ENCODE peak calls at places on chromosomes 11 and 22, in five cellular contexts. One of them, this sample, is unnamed.

GRCh38 chr22:42932857-42933782 is 76.0 kb upstream of the ARFGAP3 start:
- DNase-seq in K562: peak; percentile 33
- DNase-seq in HepG2: no peak
- DNase-seq in GM12892: peak; percentile 59
- DNase-seq in GM12878: peak; percentile 71
- DNase-seq in this sample: peak; percentile 56

GRCh38 chr11:122197055-122197987 is 81.3 kb upstream of the BLID start:
- DNase-seq in K562: no peak
- DNase-seq in HepG2: peak; percentile 57
- DNase-seq in GM12892: no peak
- DNase-seq in GM12878: no peak
- DNase-seq in this sample: no peak

GRCh38 chr11:6129634-6130033 is 22.1 kb downstream of the OR56B4 start:
- DNase-seq in K562: no peak
- DNase-seq in HepG2: no peak
- DNase-seq in GM12892: no peak
- DNase-seq in GM12878: no peak
- DNase-seq in this sample: no peak

GRCh38 chr22:32855023-32855756 is 53.7 kb downstream of the TIMP3 start:
- DNase-seq in K562: no peak
- DNase-seq in HepG2: no peak
- DNase-seq in GM12892: no peak
- DNase-seq in GM12878: no peak
- DNase-seq in this sample: no peak

GRCh38 chr11:76673164-76674142 is 2.9 kb upstream of the LRRC32 start:
- DNase-seq in K562: no peak
- DNase-seq in HepG2: no peak
- DNase-seq in GM12892: no peak
- DNase-seq in GM12878: no peak
- DNase-seq in this sample: no peak

GRCh38 chr11:119624102-119624615 is 104.8 kb downstream of the NECTIN1 start:
- DNase-seq in K562: peak; percentile 84
- DNase-seq in HepG2: no peak
- DNase-seq in GM12892: peak; percentile 63
- DNase-seq in GM12878: no peak
- DNase-seq in this sample: peak; percentile 73

GRCh38 chr11:45079943-45080719 is 66.3 kb upstream of the PRDM11 start:
- DNase-seq in K562: no peak
- DNase-seq in HepG2: no peak
- DNase-seq in GM12892: peak; percentile 47
- DNase-seq in GM12878: no peak
- DNase-seq in this sample: peak; percentile 57

GRCh38 chr11:104792861-104793260 is 105.4 kb downstream of the CASP12 start:
- DNase-seq in K562: no peak
- DNase-seq in HepG2: no peak
- DNase-seq in GM12892: no peak
- DNase-seq in GM12878: no peak
- DNase-seq in this sample: no peak

DNA sequence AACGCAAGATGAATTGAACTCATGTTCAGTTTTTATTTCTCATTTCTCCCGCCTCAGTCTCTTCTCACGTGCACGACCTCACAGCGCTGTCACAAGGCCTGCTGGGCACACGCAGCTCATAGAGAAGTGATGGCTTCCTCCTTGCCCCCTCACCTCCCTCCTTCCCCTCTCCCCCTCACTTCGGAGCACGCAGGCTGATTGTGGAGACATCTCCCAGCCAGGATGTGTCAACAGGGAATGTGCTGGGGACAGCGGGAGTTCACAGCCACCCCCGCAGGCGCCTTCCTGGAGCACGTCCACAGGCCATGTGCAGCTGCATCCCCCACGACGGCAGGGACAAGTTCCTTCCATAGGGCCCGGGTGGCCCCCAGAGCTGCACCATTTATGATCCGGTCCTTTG is 29.1 kb upstream of the KRTAP5-6 start:
- DNase-seq in K562: no peak
- DNase-seq in HepG2: no peak
- DNase-seq in GM12892: no peak
- DNase-seq in GM12878: no peak
- DNase-seq in this sample: no peak
- TF ChIP-seq POLR2AphosphoS5 in K562: no peak
- TF ChIP-seq POLR2AphosphoS5 in HepG2: no peak
- TF ChIP-seq POLR2AphosphoS5 in GM12892: no peak
- TF ChIP-seq POLR2AphosphoS5 in GM12878: no peak
- TF ChIP-seq POLR2AphosphoS5 in this sample: no peak

GRCh38 chr11:130278745-130279144 is 36.0 kb downstream of the ZBTB44 start:
- DNase-seq in K562: no peak
- DNase-seq in HepG2: no peak
- DNase-seq in GM12892: no peak
- DNase-seq in GM12878: no peak
- DNase-seq in this sample: no peak
- TF ChIP-seq TAF1 in K562: no peak
- TF ChIP-seq TAF1 in HepG2: no peak
- TF ChIP-seq TAF1 in GM12892: no peak
- TF ChIP-seq TAF1 in GM12878: no peak
- TF ChIP-seq TAF1 in this sample: no peak

DNA sequence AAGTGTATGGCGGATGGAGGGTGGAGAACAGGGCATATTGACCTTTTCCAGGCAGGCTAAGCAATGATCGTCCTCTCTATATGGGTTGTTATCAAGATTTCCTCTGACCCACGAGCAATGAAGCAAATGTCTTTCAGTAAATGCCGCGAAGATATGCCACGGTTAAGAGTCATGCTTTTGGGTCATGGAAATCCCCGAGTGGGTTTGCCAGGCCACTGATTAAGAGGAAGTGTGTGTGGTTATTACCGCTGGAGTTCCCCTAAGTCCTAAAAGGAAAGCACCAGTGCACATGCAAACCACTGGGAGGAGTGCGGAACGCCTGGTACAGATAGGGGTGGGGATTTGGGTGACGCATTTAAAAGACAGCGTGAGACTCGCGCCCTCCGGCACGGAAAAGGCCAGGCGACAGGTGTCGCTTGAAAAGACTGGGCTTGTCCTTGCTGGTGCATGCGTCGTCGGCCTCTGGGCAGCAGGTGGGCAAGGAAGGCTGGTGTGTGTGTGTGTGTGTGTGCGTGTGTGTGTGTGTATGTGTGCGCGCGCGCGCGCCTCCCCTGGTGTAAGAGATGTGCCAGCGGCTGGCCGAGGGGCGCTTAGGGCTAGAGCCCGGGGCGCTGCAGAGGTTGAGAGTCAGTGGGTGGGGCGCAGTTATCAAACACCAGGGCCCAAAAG is at the start of gene BIRC3:
- DNase-seq in K562: peak; percentile 21
- DNase-seq in HepG2: peak; percentile 78
- DNase-seq in GM12892: peak; percentile 52
- DNase-seq in GM12878: peak; percentile 100
- DNase-seq in this sample: peak; percentile 37
- TF ChIP-seq POLR2A in K562: no peak
- TF ChIP-seq POLR2A in HepG2: no peak
- TF ChIP-seq POLR2A in GM12892: peak; percentile 99
- TF ChIP-seq POLR2A in GM12878: peak; percentile 99
- TF ChIP-seq POLR2A in this sample: peak; percentile 99

GRCh38 chr11:65304613-65305012 is 10.1 kb upstream of the CDC42EP2 start:
- DNase-seq in K562: no peak
- DNase-seq in HepG2: no peak
- DNase-seq in GM12892: no peak
- DNase-seq in GM12878: no peak
- DNase-seq in this sample: no peak
- TF ChIP-seq POLR2AphosphoS5 in K562: no peak
- TF ChIP-seq POLR2AphosphoS5 in HepG2: no peak
- TF ChIP-seq POLR2AphosphoS5 in GM12892: no peak
- TF ChIP-seq POLR2AphosphoS5 in GM12878: no peak
- TF ChIP-seq POLR2AphosphoS5 in this sample: no peak

GRCh38 chr22:17842386-17842785 is 68.1 kb upstream of the BID start:
- DNase-seq in K562: no peak
- DNase-seq in HepG2: no peak
- DNase-seq in GM12892: no peak
- DNase-seq in GM12878: no peak
- DNase-seq in this sample: peak; percentile 66
- TF ChIP-seq TAF1 in K562: no peak
- TF ChIP-seq TAF1 in HepG2: no peak
- TF ChIP-seq TAF1 in GM12892: no peak
- TF ChIP-seq TAF1 in GM12878: no peak
- TF ChIP-seq TAF1 in this sample: no peak

GRCh38 chr11:29641201-29641600 is 375.6 kb downstream of the KCNA4 start:
- DNase-seq in K562: no peak
- DNase-seq in HepG2: no peak
- DNase-seq in GM12892: no peak
- DNase-seq in GM12878: no peak
- DNase-seq in this sample: no peak

DNA sequence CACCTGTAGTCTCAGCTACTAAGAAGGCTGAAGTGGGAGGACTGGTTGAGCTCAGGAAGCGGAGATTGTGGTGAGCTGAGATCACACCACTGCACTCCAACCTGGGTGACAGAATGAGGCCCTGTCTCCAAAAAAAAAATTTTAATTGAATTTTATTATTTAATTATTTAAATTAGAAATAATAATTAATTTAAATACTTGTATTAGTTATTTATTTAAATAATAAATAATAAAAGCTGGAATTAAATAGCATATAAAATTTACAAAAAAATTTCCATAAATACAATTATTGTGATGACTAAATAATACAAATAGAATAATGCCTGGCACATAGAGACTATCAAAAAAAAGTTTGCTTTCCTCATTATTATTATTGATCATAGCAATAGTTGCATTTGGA is 371.5 kb downstream of the KCNA4 start:
- DNase-seq in K562: no peak
- DNase-seq in HepG2: no peak
- DNase-seq in GM12892: no peak
- DNase-seq in GM12878: no peak
- DNase-seq in this sample: no peak
- TF ChIP-seq POLR2A in K562: no peak
- TF ChIP-seq POLR2A in HepG2: no peak
- TF ChIP-seq POLR2A in GM12892: no peak
- TF ChIP-seq POLR2A in GM12878: no peak
- TF ChIP-seq POLR2A in this sample: no peak

DNA sequence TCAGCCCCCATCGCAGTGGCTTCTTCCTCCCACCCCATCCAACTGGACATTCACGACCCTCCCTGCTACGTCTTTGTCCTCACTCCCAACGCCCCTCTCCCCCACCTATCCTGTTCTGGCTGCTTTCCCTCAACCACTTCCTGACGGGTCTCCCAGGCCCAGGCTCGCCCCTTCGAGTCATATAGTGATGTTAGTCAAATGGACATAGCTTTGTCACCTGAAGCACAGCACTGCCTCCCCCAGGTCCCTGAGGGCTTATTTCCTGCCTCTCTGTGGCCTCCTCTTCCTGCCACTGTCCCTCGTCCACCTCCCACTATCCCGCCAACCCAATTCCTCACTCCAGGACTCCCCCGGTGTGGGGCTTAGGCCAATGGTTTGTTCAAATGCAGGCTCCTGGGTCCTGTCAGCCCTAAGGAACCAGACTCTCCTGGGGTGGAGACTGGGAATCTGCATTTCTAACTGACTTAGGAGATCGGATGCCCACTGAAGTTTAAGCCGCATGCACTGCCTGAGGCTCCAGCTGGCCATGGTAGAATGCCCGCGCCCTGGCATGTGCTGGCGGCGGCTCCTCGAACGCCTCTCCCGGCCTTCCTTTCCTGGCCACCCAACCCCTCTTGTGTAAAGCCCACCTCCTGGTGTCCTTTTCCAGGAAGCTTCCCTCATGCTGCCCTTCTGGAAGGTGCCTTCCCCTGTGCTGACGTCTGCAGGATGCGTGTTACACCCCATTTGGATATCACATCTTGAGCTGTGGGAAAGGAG is 18.3 kb downstream of the SUN2 start:
- DNase-seq in K562: no peak
- DNase-seq in HepG2: no peak
- DNase-seq in GM12892: no peak
- DNase-seq in GM12878: no peak
- DNase-seq in this sample: no peak
- TF ChIP-seq POLR2AphosphoS5 in K562: no peak
- TF ChIP-seq POLR2AphosphoS5 in HepG2: no peak
- TF ChIP-seq POLR2AphosphoS5 in GM12892: no peak
- TF ChIP-seq POLR2AphosphoS5 in GM12878: peak; percentile 19
- TF ChIP-seq POLR2AphosphoS5 in this sample: no peak

DNA sequence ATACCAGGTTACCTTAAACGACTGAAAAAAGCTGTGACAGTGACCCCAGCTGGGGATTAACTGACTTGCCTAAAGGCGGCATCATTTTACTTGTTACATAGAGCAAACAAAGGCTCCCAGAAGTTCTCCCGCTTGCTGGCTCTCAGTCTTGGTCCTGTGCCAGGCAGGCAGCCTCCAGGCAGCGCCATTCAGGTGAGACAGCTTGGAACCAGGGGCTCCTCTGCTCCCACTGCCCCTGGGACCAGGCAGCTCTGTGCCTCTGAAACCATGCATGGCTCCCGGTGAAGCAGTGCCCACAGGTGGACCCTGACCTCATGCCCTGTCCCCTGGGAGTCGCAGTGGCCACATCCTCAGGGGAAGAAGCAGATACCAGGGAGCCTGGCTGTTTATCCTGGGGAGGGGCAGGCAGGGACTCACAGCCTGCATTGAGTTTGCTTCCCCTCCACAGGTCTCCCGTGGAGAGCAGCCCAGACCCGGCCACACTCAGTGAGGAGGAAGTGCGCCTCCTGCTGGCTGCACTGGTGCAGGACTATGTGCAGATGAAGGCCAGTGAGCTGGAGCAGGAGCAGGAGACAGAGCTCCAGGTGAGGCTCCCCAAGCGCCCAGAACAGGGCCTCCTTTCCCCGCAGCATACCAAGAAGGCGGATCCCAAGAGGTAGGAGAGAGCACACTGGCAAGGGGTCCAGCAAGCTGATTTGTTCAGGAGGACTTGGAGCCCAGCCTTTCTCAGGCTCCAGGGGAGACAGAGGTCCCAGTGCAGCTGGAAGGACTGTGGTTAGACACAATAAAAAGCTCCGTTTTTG is 15.6 kb upstream of the CYP2R1 start:
- DNase-seq in K562: peak; percentile 58
- DNase-seq in HepG2: peak; percentile 71
- DNase-seq in GM12892: no peak
- DNase-seq in GM12878: no peak
- DNase-seq in this sample: no peak
- TF ChIP-seq TAF1 in K562: no peak
- TF ChIP-seq TAF1 in HepG2: no peak
- TF ChIP-seq TAF1 in GM12892: no peak
- TF ChIP-seq TAF1 in GM12878: no peak
- TF ChIP-seq TAF1 in this sample: no peak

DNA sequence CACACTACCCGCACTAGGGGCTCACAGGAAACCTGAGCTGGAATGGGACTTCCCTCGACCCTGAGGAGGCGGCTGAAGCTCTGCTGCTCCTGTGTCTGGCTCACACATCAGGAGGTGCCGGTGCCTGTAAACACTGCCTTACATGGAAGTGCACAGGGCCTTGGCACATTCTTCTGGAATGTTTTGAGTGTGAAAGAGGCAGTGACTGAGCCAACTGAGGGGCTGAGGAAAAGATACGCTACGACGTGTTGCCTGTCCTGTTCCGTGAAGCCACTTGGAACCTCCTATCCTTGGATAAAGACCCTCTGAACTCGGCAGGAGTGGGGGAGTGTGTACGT is 10.5 kb downstream of the TXN2 start:
- DNase-seq in K562: no peak
- DNase-seq in HepG2: no peak
- DNase-seq in GM12892: no peak
- DNase-seq in GM12878: no peak
- DNase-seq in this sample: no peak
- TF ChIP-seq POLR2A in K562: no peak
- TF ChIP-seq POLR2A in HepG2: no peak
- TF ChIP-seq POLR2A in GM12892: no peak
- TF ChIP-seq POLR2A in GM12878: no peak
- TF ChIP-seq POLR2A in this sample: no peak

This sample was measured in GM12891.